ENCODE peak calls at places on chromosomes 12 and 14, in nine cellular contexts. One of them, this sample, is unnamed.

GRCh38 chr12:1502441-1502785 is 92.0 kb downstream of the FBXL14 start:
- DNase-seq in IMR-90: peak; percentile 17
- DNase-seq in adrenal gland: no peak
- DNase-seq in lower lobe of right lung: no peak
- DNase-seq in CD8-positive, alpha-beta T cell: no peak
- DNase-seq in RWPE2: peak; percentile 17
- DNase-seq in psoas muscle: no peak
- DNase-seq in hepatocyte: peak; percentile 27
- DNase-seq in pancreas: no peak
- DNase-seq in this sample: no peak

GRCh38 chr12:21852251-21852650 is 77.7 kb upstream of the KCNJ8 start:
- DNase-seq in IMR-90: peak; percentile 90
- DNase-seq in adrenal gland: no peak
- DNase-seq in lower lobe of right lung: no peak
- DNase-seq in CD8-positive, alpha-beta T cell: no peak
- DNase-seq in RWPE2: no peak
- DNase-seq in psoas muscle: no peak
- DNase-seq in hepatocyte: no peak
- DNase-seq in pancreas: no peak
- DNase-seq in this sample: no peak

GRCh38 chr12:97335093-97335492 is 127.5 kb upstream of the RMST start:
- DNase-seq in IMR-90: no peak
- DNase-seq in adrenal gland: no peak
- DNase-seq in lower lobe of right lung: no peak
- DNase-seq in CD8-positive, alpha-beta T cell: no peak
- DNase-seq in RWPE2: no peak
- DNase-seq in psoas muscle: no peak
- DNase-seq in hepatocyte: no peak
- DNase-seq in pancreas: no peak
- DNase-seq in this sample: no peak

GRCh38 chr14:59301354-59301753 is 112.9 kb downstream of the DAAM1 start:
- DNase-seq in IMR-90: no peak
- DNase-seq in adrenal gland: no peak
- DNase-seq in lower lobe of right lung: no peak
- DNase-seq in CD8-positive, alpha-beta T cell: no peak
- DNase-seq in RWPE2: no peak
- DNase-seq in psoas muscle: no peak
- DNase-seq in hepatocyte: no peak
- DNase-seq in pancreas: no peak
- DNase-seq in this sample: no peak

GRCh38 chr12:108640802-108641445 is 7.2 kb upstream of the SELPLG start:
- DNase-seq in IMR-90: peak; percentile 59
- DNase-seq in adrenal gland: no peak
- DNase-seq in lower lobe of right lung: peak; percentile 52
- DNase-seq in CD8-positive, alpha-beta T cell: no peak
- DNase-seq in RWPE2: no peak
- DNase-seq in psoas muscle: no peak
- DNase-seq in hepatocyte: peak; percentile 59
- DNase-seq in pancreas: no peak
- DNase-seq in this sample: no peak

GRCh38 chr12:63457857-63458256 is 210.4 kb downstream of the DPY19L2 start:
- DNase-seq in IMR-90: no peak
- DNase-seq in adrenal gland: no peak
- DNase-seq in lower lobe of right lung: no peak
- DNase-seq in CD8-positive, alpha-beta T cell: no peak
- DNase-seq in RWPE2: no peak
- DNase-seq in psoas muscle: no peak
- DNase-seq in hepatocyte: no peak
- DNase-seq in pancreas: no peak
- DNase-seq in this sample: no peak

GRCh38 chr14:59464651-59465569 is at the start of gene GPR135:
- DNase-seq in IMR-90: peak; percentile 56
- DNase-seq in adrenal gland: peak; percentile 80
- DNase-seq in lower lobe of right lung: peak; percentile 83
- DNase-seq in CD8-positive, alpha-beta T cell: peak; percentile 49
- DNase-seq in RWPE2: peak; percentile 72
- DNase-seq in psoas muscle: peak; percentile 77
- DNase-seq in hepatocyte: peak; percentile 81
- DNase-seq in pancreas: peak; percentile 67
- DNase-seq in this sample: peak; percentile 83

GRCh38 chr12:122106891-122107660 is 28.5 kb downstream of the MLXIP start:
- DNase-seq in IMR-90: peak; percentile 77
- DNase-seq in adrenal gland: no peak
- DNase-seq in lower lobe of right lung: peak; percentile 87
- DNase-seq in CD8-positive, alpha-beta T cell: no peak
- DNase-seq in RWPE2: no peak
- DNase-seq in psoas muscle: no peak
- DNase-seq in hepatocyte: no peak
- DNase-seq in pancreas: peak; percentile 57
- DNase-seq in this sample: peak; percentile 87

GRCh38 chr12:2265461-2266167 is 212.8 kb downstream of the CACNA1C start:
- DNase-seq in IMR-90: no peak
- DNase-seq in adrenal gland: no peak
- DNase-seq in lower lobe of right lung: no peak
- DNase-seq in CD8-positive, alpha-beta T cell: no peak
- DNase-seq in RWPE2: peak; percentile 19
- DNase-seq in psoas muscle: no peak
- DNase-seq in hepatocyte: no peak
- DNase-seq in pancreas: no peak
- DNase-seq in this sample: no peak

GRCh38 chr14:90605430-90605829 is 208.6 kb downstream of the CALM1 start:
- DNase-seq in IMR-90: no peak
- DNase-seq in adrenal gland: no peak
- DNase-seq in lower lobe of right lung: no peak
- DNase-seq in CD8-positive, alpha-beta T cell: no peak
- DNase-seq in RWPE2: no peak
- DNase-seq in psoas muscle: no peak
- DNase-seq in hepatocyte: no peak
- DNase-seq in pancreas: no peak
- DNase-seq in this sample: no peak

GRCh38 chr14:90491868-90492560 is 95.2 kb downstream of the CALM1 start:
- DNase-seq in IMR-90: no peak
- DNase-seq in adrenal gland: peak; percentile 9
- DNase-seq in lower lobe of right lung: no peak
- DNase-seq in CD8-positive, alpha-beta T cell: no peak
- DNase-seq in RWPE2: peak; percentile 64
- DNase-seq in psoas muscle: no peak
- DNase-seq in hepatocyte: no peak
- DNase-seq in pancreas: no peak
- DNase-seq in this sample: no peak

GRCh38 chr14:106518054-106518943 is 991.9 kb downstream of the TMEM121 start:
- DNase-seq in IMR-90: no peak
- DNase-seq in adrenal gland: no peak
- DNase-seq in lower lobe of right lung: peak; percentile 72
- DNase-seq in CD8-positive, alpha-beta T cell: peak; percentile 88
- DNase-seq in RWPE2: no peak
- DNase-seq in psoas muscle: peak; percentile 55
- DNase-seq in hepatocyte: no peak
- DNase-seq in pancreas: no peak
- DNase-seq in this sample: peak; percentile 77

GRCh38 chr12:102423447-102423846 is 56.9 kb downstream of the IGF1 start:
- DNase-seq in IMR-90: peak; percentile 67
- DNase-seq in adrenal gland: no peak
- DNase-seq in lower lobe of right lung: no peak
- DNase-seq in CD8-positive, alpha-beta T cell: no peak
- DNase-seq in RWPE2: no peak
- DNase-seq in psoas muscle: no peak
- DNase-seq in hepatocyte: no peak
- DNase-seq in pancreas: no peak
- DNase-seq in this sample: no peak

GRCh38 chr12:49645151-49646039 is 22.0 kb downstream of the PRPF40B start:
- DNase-seq in IMR-90: no peak
- DNase-seq in adrenal gland: no peak
- DNase-seq in lower lobe of right lung: no peak
- DNase-seq in CD8-positive, alpha-beta T cell: no peak
- DNase-seq in RWPE2: no peak
- DNase-seq in psoas muscle: no peak
- DNase-seq in hepatocyte: no peak
- DNase-seq in pancreas: no peak
- DNase-seq in this sample: no peak

GRCh38 chr14:37150414-37150813 is 22.0 kb downstream of the SLC25A21 start:
- DNase-seq in IMR-90: peak; percentile 58
- DNase-seq in adrenal gland: no peak
- DNase-seq in lower lobe of right lung: no peak
- DNase-seq in CD8-positive, alpha-beta T cell: no peak
- DNase-seq in RWPE2: no peak
- DNase-seq in psoas muscle: no peak
- DNase-seq in hepatocyte: peak; percentile 56
- DNase-seq in pancreas: no peak
- DNase-seq in this sample: no peak

GRCh38 chr12:34399631-34400422 is 377.5 kb downstream of the ALG10 start:
- DNase-seq in IMR-90: no peak
- DNase-seq in adrenal gland: peak; percentile 7
- DNase-seq in lower lobe of right lung: peak; percentile 32
- DNase-seq in CD8-positive, alpha-beta T cell: peak; percentile 4
- DNase-seq in RWPE2: peak; percentile 27
- DNase-seq in psoas muscle: peak; percentile 36
- DNase-seq in hepatocyte: peak; percentile 1
- DNase-seq in pancreas: no peak
- DNase-seq in this sample: peak; percentile 48

GRCh38 chr14:61322799-61323290 is 1.5 kb downstream of the PRKCH start:
- DNase-seq in IMR-90: peak; percentile 2
- DNase-seq in adrenal gland: no peak
- DNase-seq in lower lobe of right lung: peak; percentile 59
- DNase-seq in CD8-positive, alpha-beta T cell: peak; percentile 56
- DNase-seq in RWPE2: peak; percentile 80
- DNase-seq in psoas muscle: no peak
- DNase-seq in hepatocyte: peak; percentile 42
- DNase-seq in pancreas: no peak
- DNase-seq in this sample: no peak

GRCh38 chr12:53044052-53044581 is 5.7 kb upstream of the TNS2 start:
- DNase-seq in IMR-90: no peak
- DNase-seq in adrenal gland: no peak
- DNase-seq in lower lobe of right lung: no peak
- DNase-seq in CD8-positive, alpha-beta T cell: no peak
- DNase-seq in RWPE2: no peak
- DNase-seq in psoas muscle: no peak
- DNase-seq in hepatocyte: peak; percentile 12
- DNase-seq in pancreas: peak; percentile 44
- DNase-seq in this sample: no peak

DNA sequence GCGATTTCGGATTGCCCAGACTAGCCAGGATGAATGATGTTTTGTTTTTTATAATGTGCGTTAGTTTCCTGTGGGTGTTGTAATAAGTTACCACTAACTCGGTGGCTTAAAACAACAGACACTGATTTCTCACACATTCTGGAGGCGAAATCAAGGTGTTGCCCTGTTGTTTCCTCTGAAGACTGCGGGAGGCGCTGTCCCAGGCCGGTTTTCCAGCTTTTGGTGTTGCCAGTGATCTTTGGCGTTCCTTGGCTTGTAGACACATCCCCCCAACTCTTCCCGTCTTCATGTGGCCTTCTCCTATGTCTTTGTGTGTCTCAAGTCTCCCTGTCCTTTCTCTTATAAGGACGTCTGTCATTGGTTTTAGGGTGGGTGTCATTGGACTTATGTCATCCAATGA is 267.7 kb downstream of the AACS start:
- DNase-seq in IMR-90: no peak
- DNase-seq in adrenal gland: no peak
- DNase-seq in lower lobe of right lung: no peak
- DNase-seq in CD8-positive, alpha-beta T cell: no peak
- DNase-seq in RWPE2: no peak
- DNase-seq in psoas muscle: no peak
- DNase-seq in hepatocyte: no peak
- DNase-seq in pancreas: no peak
- DNase-seq in this sample: no peak
- TF ChIP-seq CTCF in IMR-90: no peak
- TF ChIP-seq CTCF in adrenal gland: no peak
- TF ChIP-seq CTCF in lower lobe of right lung: no peak
- TF ChIP-seq CTCF in CD8-positive, alpha-beta T cell: no peak
- TF ChIP-seq CTCF in RWPE2: peak; percentile 8
- TF ChIP-seq CTCF in psoas muscle: no peak
- TF ChIP-seq CTCF in hepatocyte: peak; percentile 10
- TF ChIP-seq CTCF in pancreas: no peak
- TF ChIP-seq CTCF in this sample: no peak

GRCh38 chr14:21719841-21720240 is 46.2 kb upstream of the OR4E1 start:
- DNase-seq in IMR-90: no peak
- DNase-seq in adrenal gland: no peak
- DNase-seq in lower lobe of right lung: no peak
- DNase-seq in CD8-positive, alpha-beta T cell: no peak
- DNase-seq in RWPE2: no peak
- DNase-seq in psoas muscle: no peak
- DNase-seq in hepatocyte: no peak
- DNase-seq in pancreas: no peak
- DNase-seq in this sample: no peak
- H3K27me3 ChIP-seq in IMR-90: no peaks in the 10 kb centered on the region
- H3K27me3 ChIP-seq in adrenal gland: no peaks in the 10 kb centered on the region
- H3K27me3 ChIP-seq in lower lobe of right lung: peaks cover 5% of the 10 kb centered on the region
- H3K27me3 ChIP-seq in CD8-positive, alpha-beta T cell: no peaks in the 10 kb centered on the region
- H3K27me3 ChIP-seq in RWPE2: peaks cover 70% of the 10 kb centered on the region
- H3K27me3 ChIP-seq in psoas muscle: no peaks in the 10 kb centered on the region
- H3K27me3 ChIP-seq in hepatocyte: no peaks in the 10 kb centered on the region
- H3K27me3 ChIP-seq in pancreas: peaks cover 4% of the 10 kb centered on the region
- H3K27me3 ChIP-seq in this sample: peaks cover 18% of the 10 kb centered on the region

GRCh38 chr12:79508622-79509021 is 182.1 kb downstream of the PAWR start:
- DNase-seq in IMR-90: no peak
- DNase-seq in adrenal gland: no peak
- DNase-seq in lower lobe of right lung: no peak
- DNase-seq in CD8-positive, alpha-beta T cell: no peak
- DNase-seq in RWPE2: no peak
- DNase-seq in psoas muscle: no peak
- DNase-seq in hepatocyte: no peak
- DNase-seq in pancreas: no peak
- DNase-seq in this sample: no peak
- TF ChIP-seq CTCF in IMR-90: no peak
- TF ChIP-seq CTCF in adrenal gland: no peak
- TF ChIP-seq CTCF in lower lobe of right lung: no peak
- TF ChIP-seq CTCF in CD8-positive, alpha-beta T cell: no peak
- TF ChIP-seq CTCF in RWPE2: peak; percentile 18
- TF ChIP-seq CTCF in psoas muscle: no peak
- TF ChIP-seq CTCF in hepatocyte: no peak
- TF ChIP-seq CTCF in pancreas: no peak
- TF ChIP-seq CTCF in this sample: no peak

GRCh38 chr14:104938436-104938835 is 13.8 kb downstream of the PLD4 start:
- DNase-seq in IMR-90: no peak
- DNase-seq in adrenal gland: no peak
- DNase-seq in lower lobe of right lung: no peak
- DNase-seq in CD8-positive, alpha-beta T cell: no peak
- DNase-seq in RWPE2: no peak
- DNase-seq in psoas muscle: no peak
- DNase-seq in hepatocyte: no peak
- DNase-seq in pancreas: no peak
- DNase-seq in this sample: no peak
- H3K27me3 ChIP-seq in IMR-90: peaks cover 40% of the 10 kb centered on the region
- H3K27me3 ChIP-seq in adrenal gland: no peaks in the 10 kb centered on the region
- H3K27me3 ChIP-seq in lower lobe of right lung: peaks cover 6% of the 10 kb centered on the region
- H3K27me3 ChIP-seq in CD8-positive, alpha-beta T cell: no peaks in the 10 kb centered on the region
- H3K27me3 ChIP-seq in RWPE2: no peaks in the 10 kb centered on the region
- H3K27me3 ChIP-seq in psoas muscle: peaks cover 4% of the 10 kb centered on the region
- H3K27me3 ChIP-seq in hepatocyte: peaks cover 47% of the 10 kb centered on the region
- H3K27me3 ChIP-seq in pancreas: no peaks in the 10 kb centered on the region
- H3K27me3 ChIP-seq in this sample: no peaks in the 10 kb centered on the region